ENCODE peak calls at places on chromosomes 7 and 10, in eight cellular contexts. Y is WERI-Rb-1, Q is IMR-90, D is fibroblast of pulmonary artery, E is stomach, S is mucosa of descending colon, I is uterus, O is ovary. C is an unnamed sample.

GRCh38 chr7:96440328-96440727 is 118.4 kb upstream of the SLC25A13 start:
- DNase-seq in Y (no peak), Q (no peak), D (no peak), E (no peak), S (no peak), I (no peak), O (no peak), C (no peak)

GRCh38 chr7:98200364-98200763 is 10.9 kb upstream of the BHLHA15 start:
- DNase-seq in Y (no peak), Q (no peak), D (no peak), E (no peak), S (no peak), I (no peak), O (no peak), C (no peak)

GRCh38 chr10:23096814-23097549 is 1.6 kb downstream of the MSRB2 start:
- DNase-seq in Y (no peak), Q (peak; percentile 70), D (peak; percentile 96), E (no peak), S (no peak), I (peak; percentile 82), O (no peak), C (no peak)

GRCh38 chr7:32890553-32891045 is 961 bp downstream of the KBTBD2 start:
- DNase-seq in Y (no peak), Q (peak; percentile 71), D (peak; percentile 79), E (no peak), S (no peak), I (peak; percentile 28), O (no peak), C (no peak)

GRCh38 chr10:79221110-79222051 is 125.9 kb upstream of the PPIF start:
- DNase-seq in Y (peak; percentile 79), Q (peak; percentile 95), D (peak; percentile 94), E (peak; percentile 49), S (peak; percentile 47), I (peak; percentile 92), O (peak; percentile 93), C (peak; percentile 83)

GRCh38 chr10:7686351-7687171 is 16.6 kb upstream of the ITIH2 start:
- DNase-seq in Y (no peak), Q (no peak), D (no peak), E (no peak), S (no peak), I (no peak), O (no peak), C (no peak)

GRCh38 chr7:12423355-12423994 is 19.8 kb upstream of the VWDE start:
- DNase-seq in Y (no peak), Q (peak; percentile 58), D (peak; percentile 55), E (no peak), S (no peak), I (no peak), O (no peak), C (no peak)

GRCh38 chr7:87128883-87129282 is 23.4 kb upstream of the DMTF1 start:
- DNase-seq in Y (peak; percentile 13), Q (no peak), D (no peak), E (no peak), S (no peak), I (no peak), O (no peak), C (no peak)

GRCh38 chr10:35208536-35208935 is 81.9 kb downstream of the CREM start:
- DNase-seq in Y (no peak), Q (no peak), D (peak; percentile 6), E (no peak), S (no peak), I (no peak), O (no peak), C (no peak)

GRCh38 chr7:151875862-151876111 is 1.1 kb downstream of the PRKAG2 start:
- DNase-seq in Y (no peak), Q (no peak), D (peak; percentile 37), E (no peak), S (no peak), I (no peak), O (no peak), C (no peak)

GRCh38 chr7:151876112-151876898 is 610 bp downstream of the PRKAG2 start:
- DNase-seq in Y (peak; percentile 80), Q (no peak), D (peak; percentile 8), E (peak; percentile 80), S (peak; percentile 89), I (peak; percentile 82), O (peak; percentile 86), C (peak; percentile 53)

GRCh38 chr7:151880688-151881087 is 3.8 kb upstream of the PRKAG2 start:
- DNase-seq in Y (no peak), Q (no peak), D (no peak), E (no peak), S (no peak), I (no peak), O (no peak), C (no peak)

GRCh38 chr7:151877911-151878835 is 1.3 kb upstream of the PRKAG2 start:
- DNase-seq in Y (no peak), Q (no peak), D (no peak), E (no peak), S (peak; percentile 53), I (no peak), O (no peak), C (no peak)

GRCh38 chr7:151876899-151877777 is at the start of gene PRKAG2:
- DNase-seq in Y (peak; percentile 55), Q (no peak), D (peak; percentile 20), E (peak; percentile 76), S (peak; percentile 82), I (peak; percentile 64), O (peak; percentile 81), C (peak; percentile 78)
- TF ChIP-seq CTCF in Y (peak; percentile 4), Q (no peak), D (no peak), E (no peak), S (no peak), I (no peak), O (no peak), C (no peak)

GRCh38 chr10:43223056-43223455 is 43.8 kb downstream of the RASGEF1A start:
- DNase-seq in Y (no peak), Q (no peak), D (no peak), E (no peak), S (no peak), I (no peak), O (no peak), C (no peak)

GRCh38 chr10:43219848-43220247 is 47.0 kb downstream of the RASGEF1A start:
- DNase-seq in Y (no peak), Q (no peak), D (no peak), E (no peak), S (no peak), I (no peak), O (no peak), C (no peak)

GRCh38 chr10:43220971-43221418 is 45.9 kb downstream of the RASGEF1A start:
- DNase-seq in Y (peak; percentile 3), Q (no peak), D (no peak), E (no peak), S (peak; percentile 8), I (no peak), O (no peak), C (peak; percentile 10)

GRCh38 chr10:43222296-43222695 is 44.6 kb downstream of the RASGEF1A start:
- DNase-seq in Y (no peak), Q (no peak), D (no peak), E (no peak), S (peak; percentile 12), I (peak; percentile 1), O (no peak), C (peak; percentile 13)

GRCh38 chr10:43221419-43222293 is 45.2 kb downstream of the RASGEF1A start:
- DNase-seq in Y (peak; percentile 53), Q (no peak), D (no peak), E (no peak), S (peak; percentile 25), I (no peak), O (no peak), C (no peak)
- TF ChIP-seq CTCF in Y (peak; percentile 70), Q (no peak), D (peak; percentile 15), E (no peak), S (no peak), I (no peak), O (no peak), C (no peak)

GRCh38 chr7:18239212-18239611 is 211.6 kb upstream of the PRPS1L1 start:
- DNase-seq in Y (no peak), Q (no peak), D (no peak), E (no peak), S (no peak), I (no peak), O (no peak), C (no peak)

GRCh38 chr7:18235819-18236218 is 208.2 kb upstream of the PRPS1L1 start:
- DNase-seq in Y (no peak), Q (no peak), D (no peak), E (no peak), S (no peak), I (no peak), O (no peak), C (no peak)

DNA sequence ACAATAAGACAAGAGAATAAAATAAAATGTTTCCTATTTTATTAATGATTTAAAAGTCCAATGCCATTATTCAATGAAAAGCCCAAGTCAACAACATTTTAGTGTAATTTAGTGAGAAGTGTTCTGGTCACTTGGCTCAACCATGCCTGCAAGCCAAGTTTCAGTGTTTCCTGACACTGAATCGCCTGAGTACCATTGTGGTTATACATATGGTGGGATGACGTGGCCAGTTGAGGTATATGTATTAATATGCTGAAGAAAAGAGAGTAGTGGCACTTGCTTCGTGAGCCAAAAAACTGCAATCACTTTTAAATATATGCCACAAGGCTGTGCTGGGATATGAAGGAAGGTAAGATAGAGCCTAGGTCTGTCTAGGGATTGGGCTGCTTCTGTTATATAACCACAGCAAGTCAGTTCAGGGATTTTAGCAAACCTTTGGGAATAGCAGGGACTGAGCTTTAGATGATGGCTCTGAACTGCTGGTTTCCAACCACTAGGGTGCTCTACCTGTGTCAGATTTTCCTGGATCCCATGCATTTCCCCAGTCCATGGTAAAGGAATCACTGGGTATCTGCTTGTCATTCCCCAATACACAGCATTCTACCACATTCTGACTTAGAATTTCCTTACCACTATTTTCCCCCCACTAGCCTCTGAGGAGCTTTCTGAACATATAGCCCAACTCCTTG is 214.0 kb upstream of the PRPS1L1 start:
- DNase-seq in Y (no peak), Q (no peak), D (no peak), E (no peak), S (no peak), I (no peak), O (no peak), C (no peak)
- TF ChIP-seq CTCF in Y (peak; percentile 38), Q (no peak), D (no peak), E (no peak), S (no peak), I (no peak), O (no peak), C (no peak)

DNA sequence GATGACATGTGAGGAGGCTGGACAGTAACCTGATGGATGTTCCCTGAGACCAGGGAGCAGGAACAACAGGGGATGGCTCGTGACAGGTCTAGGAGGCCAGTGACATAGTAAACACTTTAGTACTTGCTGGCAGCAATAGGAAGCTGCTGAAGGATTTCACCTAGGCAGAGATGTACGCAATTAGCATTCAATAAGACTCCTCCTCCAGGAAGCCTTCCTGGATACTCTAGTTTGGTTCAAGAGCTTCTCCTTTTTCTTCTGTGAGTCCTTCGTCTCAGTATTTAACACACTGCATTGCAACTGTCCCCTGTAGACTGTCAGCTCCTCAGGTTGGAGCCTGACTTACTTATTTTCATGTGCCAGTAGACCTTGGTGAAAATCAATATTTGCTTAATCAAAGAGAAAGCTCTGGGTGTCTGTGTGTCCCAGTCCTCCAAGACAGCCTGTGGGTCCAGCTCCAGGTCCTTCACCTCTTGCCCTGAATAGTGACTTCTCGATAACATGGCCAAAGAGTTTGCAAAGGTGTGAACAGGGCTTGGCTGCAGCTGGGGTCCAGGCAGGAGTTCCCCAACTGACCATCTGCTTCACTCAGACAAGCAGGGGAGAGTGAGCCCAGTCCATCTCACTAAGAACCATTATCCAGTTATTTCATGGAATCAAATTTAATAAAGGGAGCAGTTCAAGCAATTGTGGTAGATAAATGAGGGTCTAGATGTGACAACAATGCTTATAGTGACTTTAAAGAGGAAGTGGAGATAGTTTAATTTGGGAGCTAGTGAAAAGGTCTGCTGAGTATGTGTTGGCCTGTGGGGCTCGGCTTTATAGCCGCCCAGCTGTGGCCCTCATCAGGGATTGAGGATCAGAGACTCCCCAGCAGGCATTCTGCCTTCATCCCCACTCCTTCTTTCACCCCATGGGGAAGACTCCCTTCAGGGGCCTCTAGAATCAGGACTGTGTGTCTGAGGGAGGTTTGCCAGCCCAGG is 9.4 kb downstream of the TMEM273 start:
- DNase-seq in Y (no peak), Q (no peak), D (no peak), E (no peak), S (no peak), I (no peak), O (no peak), C (no peak)
- TF ChIP-seq CTCF in Y (no peak), Q (no peak), D (no peak), E (no peak), S (no peak), I (no peak), O (no peak), C (no peak)